ENCODE peak calls at places on chromosomes 2 and 18, in seven cellular contexts. Q is foreskin melanocyte; T is omental fat pad; N is NCI-H460; L is upper lobe of right lung; J is stimulated activated CD8-positive, alpha-beta memory T cell treated with anti-CD3 and anti-CD28 coated beads, Interleukin-2, amount 100 ng/mL, for 1 hour; E is GM23248. A is an unnamed sample.

GRCh38 chr18:58896268-58896667 is 31.6 kb downstream of the ZNF532 start:
- DNase-seq in Q (no peak), T (no peak), N (no peak), L (no peak), J (no peak), E (no peak), A (no peak)

GRCh38 chr2:141968377-141968920 is 162.4 kb downstream of the LRP1B start:
- DNase-seq in Q (no peak), T (no peak), N (no peak), L (no peak), J (no peak), E (peak), A (no peak)

GRCh38 chr2:85769236-85769986 is 15.6 kb downstream of the ATOH8 start:
- DNase-seq in Q (no peak), T (no peak), N (no peak), L (no peak), J (no peak), E (peak), A (no peak)

GRCh38 chr18:6052449-6052913 is 157.2 kb upstream of the TMEM200C start:
- DNase-seq in Q (no peak), T (no peak), N (no peak), L (no peak), J (no peak), E (no peak), A (no peak)

GRCh38 chr2:218648473-218649100 is 10.8 kb downstream of the ZNF142 start:
- DNase-seq in Q (peak), T (no peak), N (peak), L (no peak), J (peak), E (peak), A (no peak)

GRCh38 chr2:141611143-141611571 is 519.7 kb downstream of the LRP1B start:
- DNase-seq in Q (no peak), T (no peak), N (no peak), L (no peak), J (no peak), E (no peak), A (no peak)

GRCh38 chr2:128519517-128520215 is 201.0 kb upstream of the HS6ST1 start:
- DNase-seq in Q (no peak), T (no peak), N (no peak), L (no peak), J (no peak), E (no peak), A (no peak)

GRCh38 chr2:97995734-97996624 is at the start of gene TMEM131:
- DNase-seq in Q (peak), T (peak), N (peak), L (peak), J (peak), E (peak), A (peak)

GRCh38 chr18:71784777-71785176 is 759.4 kb downstream of the CBLN2 start:
- DNase-seq in Q (no peak), T (no peak), N (no peak), L (no peak), J (no peak), E (peak), A (no peak)

GRCh38 chr18:2971741-2972552 is 41.0 kb downstream of the LPIN2 start:
- DNase-seq in Q (peak), T (no peak), N (no peak), L (peak), J (peak), E (peak), A (no peak)

GRCh38 chr2:120352701-120353590 is 7.0 kb downstream of the INHBB start:
- DNase-seq in Q (no peak), T (no peak), N (no peak), L (no peak), J (no peak), E (peak), A (no peak)

GRCh38 chr2:157923598-157923997 is 47.5 kb upstream of the ACVR1 start:
- DNase-seq in Q (no peak), T (no peak), N (no peak), L (no peak), J (no peak), E (no peak), A (no peak)

GRCh38 chr2:216860738-216861137 is 874 bp upstream of the TNP1 start:
- DNase-seq in Q (no peak), T (no peak), N (no peak), L (no peak), J (no peak), E (peak), A (no peak)

GRCh38 chr2:21468609-21469008 is 344.8 kb downstream of the TDRD15 start:
- DNase-seq in Q (no peak), T (no peak), N (no peak), L (no peak), J (no peak), E (no peak), A (no peak)

GRCh38 chr2:65436169-65436824 is 3.9 kb upstream of the SPRED2 start:
- DNase-seq in Q (peak), T (peak), N (peak), L (peak), J (peak), E (peak), A (no peak)

GRCh38 chr18:59569321-59569720 is 127.9 kb downstream of the CCBE1 start:
- DNase-seq in Q (no peak), T (no peak), N (no peak), L (no peak), J (no peak), E (no peak), A (no peak)

GRCh38 chr18:79531926-79532689 is 136.4 kb downstream of the NFATC1 start:
- DNase-seq in Q (no peak), T (no peak), N (no peak), L (peak), J (no peak), E (no peak), A (no peak)

GRCh38 chr2:176188969-176189665 is 649 bp downstream of the HOXD1 start:
- DNase-seq in Q (no peak), T (no peak), N (no peak), L (peak), J (no peak), E (peak), A (no peak)

GRCh38 chr2:240739797-240740196 is 48.1 kb downstream of the AQP12A start:
- DNase-seq in Q (no peak), T (no peak), N (no peak), L (no peak), J (no peak), E (no peak), A (no peak)

GRCh38 chr2:229818230-229818629 is 103.6 kb downstream of the TRIP12 start:
- DNase-seq in Q (peak), T (no peak), N (no peak), L (no peak), J (no peak), E (no peak), A (no peak)

GRCh38 chr2:217698691-217699090 is 304.1 kb downstream of the TNS1 start:
- DNase-seq in Q (no peak), T (no peak), N (no peak), L (no peak), J (no peak), E (no peak), A (no peak)

GRCh38 chr18:36692909-36693308 is 135.9 kb downstream of the TPGS2 start:
- DNase-seq in Q (no peak), T (no peak), N (no peak), L (no peak), J (no peak), E (peak), A (no peak)

GRCh38 chr2:10048501-10049171 is 5.3 kb downstream of the KLF11 start:
- DNase-seq in Q (peak), T (no peak), N (peak), L (no peak), J (no peak), E (peak), A (no peak)

GRCh38 chr2:220560192-220560591 is 932.8 kb downstream of the SLC4A3 start:
- DNase-seq in Q (no peak), T (no peak), N (no peak), L (no peak), J (no peak), E (no peak), A (no peak)

GRCh38 chr2:213069531-213069930 is 81.9 kb downstream of the IKZF2 start:
- DNase-seq in Q (no peak), T (no peak), N (no peak), L (no peak), J (no peak), E (peak), A (no peak)

GRCh38 chr2:98343371-98343770 is 2.9 kb upstream of the CNGA3 start:
- DNase-seq in Q (no peak), T (no peak), N (no peak), L (no peak), J (no peak), E (no peak), A (peak)

GRCh38 chr2:44934024-44934423 is 7.5 kb upstream of the SIX3 start:
- DNase-seq in Q (no peak), T (no peak), N (no peak), L (no peak), J (no peak), E (no peak), A (no peak)

GRCh38 chr2:10019174-10019971 is 24.0 kb upstream of the KLF11 start:
- DNase-seq in Q (no peak), T (no peak), N (no peak), L (peak), J (no peak), E (peak), A (no peak)

GRCh38 chr2:112174383-112174782 is 36.2 kb downstream of the FBLN7 start:
- DNase-seq in Q (no peak), T (no peak), N (no peak), L (no peak), J (no peak), E (no peak), A (no peak)

GRCh38 chr2:9637330-9637729 is 6.5 kb upstream of the YWHAQ start:
- DNase-seq in Q (peak), T (no peak), N (no peak), L (no peak), J (no peak), E (peak), A (no peak)

GRCh38 chr2:46490521-46491141 is 11.3 kb downstream of the TMEM247 start:
- DNase-seq in Q (peak), T (no peak), N (no peak), L (peak), J (no peak), E (no peak), A (no peak)

GRCh38 chr2:48512071-48512470 is 17.9 kb upstream of the STON1 start:
- DNase-seq in Q (no peak), T (no peak), N (no peak), L (no peak), J (no peak), E (no peak), A (no peak)

A was measured in LNCaP clone FGC.